ENCODE peak calls at places on chromosomes 5 and 9, in four cellular contexts. One of them, this sample, is unnamed.

GRCh38 chr5:112865128-112865527 is 4.0 kb downstream of the SRP19 start:
- DNase-seq in GM12878: no peak
- DNase-seq in amygdala: no peak
- DNase-seq in HFF-Myc: no peak
- DNase-seq in this sample: no peak

GRCh38 chr9:136888454-136888853 is 2.1 kb downstream of the TRAF2 start:
- DNase-seq in amygdala: no peak
- DNase-seq in GM12878: no peak
- DNase-seq in HFF-Myc: no peak
- DNase-seq in this sample: no peak

GRCh38 chr5:52497133-52497693 is 290.5 kb upstream of the ITGA1 start:
- DNase-seq in HFF-Myc: no peak
- DNase-seq in GM12878: no peak
- DNase-seq in amygdala: no peak
- DNase-seq in this sample: no peak

GRCh38 chr5:147479431-147479830 is 30.4 kb downstream of the DPYSL3 start:
- DNase-seq in GM12878: peak
- DNase-seq in HFF-Myc: peak
- DNase-seq in amygdala: no peak
- DNase-seq in this sample: no peak

GRCh38 chr9:98605116-98605515 is 103.6 kb downstream of the GABBR2 start:
- DNase-seq in GM12878: no peak
- DNase-seq in HFF-Myc: no peak
- DNase-seq in amygdala: no peak
- DNase-seq in this sample: no peak

GRCh38 chr5:109125755-109126429 is 283.9 kb downstream of the PJA2 start:
- DNase-seq in GM12878: no peak
- DNase-seq in HFF-Myc: no peak
- DNase-seq in amygdala: no peak
- DNase-seq in this sample: no peak

GRCh38 chr5:149079883-149080282 is 17.0 kb upstream of the SH3TC2 start:
- DNase-seq in HFF-Myc: no peak
- DNase-seq in amygdala: no peak
- DNase-seq in GM12878: no peak
- DNase-seq in this sample: no peak

GRCh38 chr9:136023401-136024225 is 62.4 kb upstream of the UBAC1 start:
- DNase-seq in amygdala: no peak
- DNase-seq in HFF-Myc: peak
- DNase-seq in GM12878: no peak
- DNase-seq in this sample: peak

GRCh38 chr5:122772446-122772845 is 2.4 kb upstream of the SNX2 start:
- DNase-seq in GM12878: no peak
- DNase-seq in HFF-Myc: no peak
- DNase-seq in amygdala: no peak
- DNase-seq in this sample: no peak

GRCh38 chr5:55645304-55645703 is 66.8 kb downstream of the SLC38A9 start:
- DNase-seq in HFF-Myc: no peak
- DNase-seq in GM12878: no peak
- DNase-seq in amygdala: no peak
- DNase-seq in this sample: no peak

GRCh38 chr5:45261125-45261524 is 435.1 kb downstream of the HCN1 start:
- DNase-seq in GM12878: no peak
- DNase-seq in HFF-Myc: no peak
- DNase-seq in amygdala: no peak
- DNase-seq in this sample: no peak

GRCh38 chr9:129175825-129176633 is 2.0 kb downstream of the IER5L start:
- DNase-seq in GM12878: peak
- DNase-seq in HFF-Myc: peak
- DNase-seq in amygdala: peak
- DNase-seq in this sample: no peak

GRCh38 chr5:171418982-171419662 is at the start of gene FGF18:
- DNase-seq in HFF-Myc: no peak
- DNase-seq in amygdala: no peak
- DNase-seq in GM12878: no peak
- DNase-seq in this sample: no peak

GRCh38 chr9:110626109-110626829 is 42.3 kb upstream of the MUSK start:
- DNase-seq in GM12878: peak
- DNase-seq in amygdala: no peak
- DNase-seq in HFF-Myc: no peak
- DNase-seq in this sample: no peak

GRCh38 chr5:136249678-136250266 is 56.8 kb upstream of the SMIM32 start:
- DNase-seq in HFF-Myc: peak
- DNase-seq in amygdala: peak
- DNase-seq in GM12878: no peak
- DNase-seq in this sample: peak

GRCh38 chr9:115121140-115121710 is 3.3 kb upstream of the TNC start:
- DNase-seq in amygdala: no peak
- DNase-seq in HFF-Myc: no peak
- DNase-seq in GM12878: no peak
- DNase-seq in this sample: no peak

GRCh38 chr9:134660407-134660806 is 18.8 kb downstream of the COL5A1 start:
- DNase-seq in amygdala: no peak
- DNase-seq in HFF-Myc: no peak
- DNase-seq in GM12878: no peak
- DNase-seq in this sample: no peak

GRCh38 chr9:28915256-28915930 is 1342.1 kb upstream of the C9orf72 start:
- DNase-seq in GM12878: no peak
- DNase-seq in amygdala: no peak
- DNase-seq in HFF-Myc: no peak
- DNase-seq in this sample: no peak

GRCh38 chr9:12674961-12675360 is 18.2 kb upstream of the TYRP1 start:
- DNase-seq in amygdala: no peak
- DNase-seq in HFF-Myc: no peak
- DNase-seq in GM12878: no peak
- DNase-seq in this sample: no peak

GRCh38 chr9:125375820-125376219 is 114.2 kb downstream of the GAPVD1 start:
- DNase-seq in amygdala: no peak
- DNase-seq in GM12878: no peak
- DNase-seq in HFF-Myc: no peak
- DNase-seq in this sample: no peak

GRCh38 chr9:438066-438465 is 223.4 kb downstream of the DOCK8 start:
- DNase-seq in HFF-Myc: no peak
- DNase-seq in GM12878: no peak
- DNase-seq in amygdala: no peak
- DNase-seq in this sample: no peak

GRCh38 chr5:140362311-140362710 is 2.3 kb downstream of the SLC4A9 start:
- DNase-seq in HFF-Myc: no peak
- DNase-seq in amygdala: no peak
- DNase-seq in GM12878: no peak
- DNase-seq in this sample: no peak

GRCh38 chr5:62005551-62005950 is 300.5 kb upstream of the KIF2A start:
- DNase-seq in amygdala: no peak
- DNase-seq in HFF-Myc: no peak
- DNase-seq in GM12878: no peak
- DNase-seq in this sample: no peak

GRCh38 chr9:98532147-98532546 is 176.6 kb downstream of the GABBR2 start:
- DNase-seq in amygdala: no peak
- DNase-seq in HFF-Myc: no peak
- DNase-seq in GM12878: no peak
- DNase-seq in this sample: no peak

GRCh38 chr5:6634327-6634713 is 1.1 kb downstream of the SRD5A1 start:
- DNase-seq in GM12878: no peak
- DNase-seq in HFF-Myc: no peak
- DNase-seq in amygdala: no peak
- DNase-seq in this sample: no peak

GRCh38 chr9:15306068-15306756 is 804 bp downstream of the TTC39B start:
- DNase-seq in GM12878: no peak
- DNase-seq in HFF-Myc: no peak
- DNase-seq in amygdala: peak
- DNase-seq in this sample: no peak

GRCh38 chr9:78821126-78821822 is 524.3 kb downstream of the PSAT1 start:
- DNase-seq in HFF-Myc: no peak
- DNase-seq in GM12878: no peak
- DNase-seq in amygdala: no peak
- DNase-seq in this sample: no peak

GRCh38 chr5:59346987-59347386 is 546.5 kb downstream of the PDE4D start:
- DNase-seq in GM12878: no peak
- DNase-seq in HFF-Myc: no peak
- DNase-seq in amygdala: no peak
- DNase-seq in this sample: no peak

GRCh38 chr5:6814816-6815215 is 101.6 kb downstream of the TENT4A start:
- DNase-seq in GM12878: no peak
- DNase-seq in HFF-Myc: no peak
- DNase-seq in amygdala: no peak
- DNase-seq in this sample: no peak

GRCh38 chr9:71036501-71036900 is 84.9 kb downstream of the TRPM3 start:
- DNase-seq in HFF-Myc: peak
- DNase-seq in amygdala: no peak
- DNase-seq in GM12878: no peak
- DNase-seq in this sample: peak

GRCh38 chr5:53996008-53996407 is 314.4 kb downstream of the ARL15 start:
- DNase-seq in amygdala: no peak
- DNase-seq in GM12878: no peak
- DNase-seq in HFF-Myc: no peak
- DNase-seq in this sample: no peak

GRCh38 chr5:61329729-61330128 is 2.3 kb upstream of the ZSWIM6 start:
- DNase-seq in HFF-Myc: no peak
- DNase-seq in amygdala: no peak
- DNase-seq in GM12878: no peak
- DNase-seq in this sample: no peak

GRCh38 chr5:1737790-1738405 is 61.7 kb downstream of the MRPL36 start:
- DNase-seq in amygdala: no peak
- DNase-seq in GM12878: peak
- DNase-seq in HFF-Myc: peak
- DNase-seq in this sample: no peak

GRCh38 chr9:133974631-133975341 is 17.3 kb downstream of the VAV2 start:
- DNase-seq in HFF-Myc: no peak
- DNase-seq in amygdala: no peak
- DNase-seq in GM12878: no peak
- DNase-seq in this sample: no peak

GRCh38 chr5:110354341-110354740 is 372.1 kb downstream of the TMEM232 start:
- DNase-seq in HFF-Myc: no peak
- DNase-seq in GM12878: no peak
- DNase-seq in amygdala: no peak
- DNase-seq in this sample: no peak

This sample was measured in pulmonary artery endothelial cell.